ENCODE peak calls at places on chromosomes 7 and 10, in five cellular contexts. One of them, this sample, is unnamed.

GRCh38 chr7:74372511-74373111 is 81.1 kb upstream of the GTF2IRD1 start:
- DNase-seq in BE2C: no peak
- DNase-seq in RWPE2: no peak
- DNase-seq in HL-60: no peak
- DNase-seq in mesothelial cell of epicardium: no peak
- DNase-seq in this sample: peak

GRCh38 chr10:69449841-69450240 is 1.4 kb upstream of the TSPAN15 start:
- DNase-seq in BE2C: peak
- DNase-seq in RWPE2: no peak
- DNase-seq in HL-60: no peak
- DNase-seq in mesothelial cell of epicardium: no peak
- DNase-seq in this sample: peak

GRCh38 chr7:74371381-74372059 is 82.2 kb upstream of the GTF2IRD1 start:
- DNase-seq in BE2C: no peak
- DNase-seq in RWPE2: no peak
- DNase-seq in HL-60: no peak
- DNase-seq in mesothelial cell of epicardium: no peak
- DNase-seq in this sample: no peak

GRCh38 chr7:21945374-21946227 is at the start of gene CDCA7L:
- DNase-seq in BE2C: peak
- DNase-seq in RWPE2: peak
- DNase-seq in HL-60: peak
- DNase-seq in mesothelial cell of epicardium: peak
- DNase-seq in this sample: peak

GRCh38 chr10:57664815-57665214 is 602.9 kb downstream of the IPMK start:
- DNase-seq in BE2C: no peak
- DNase-seq in RWPE2: no peak
- DNase-seq in HL-60: no peak
- DNase-seq in mesothelial cell of epicardium: no peak
- DNase-seq in this sample: no peak

GRCh38 chr7:76220185-76221057 is 18.7 kb downstream of the SRRM3 start:
- DNase-seq in BE2C: peak
- DNase-seq in RWPE2: no peak
- DNase-seq in HL-60: no peak
- DNase-seq in mesothelial cell of epicardium: no peak
- DNase-seq in this sample: peak

GRCh38 chr7:40015790-40016296 is 65.8 kb downstream of the CDK13 start:
- DNase-seq in BE2C: no peak
- DNase-seq in RWPE2: no peak
- DNase-seq in HL-60: peak
- DNase-seq in mesothelial cell of epicardium: no peak
- DNase-seq in this sample: no peak

GRCh38 chr7:75950111-75950681 is 35.2 kb downstream of the POR start:
- DNase-seq in BE2C: no peak
- DNase-seq in RWPE2: no peak
- DNase-seq in HL-60: no peak
- DNase-seq in mesothelial cell of epicardium: no peak
- DNase-seq in this sample: no peak

GRCh38 chr7:47669178-47669878 is 87.4 kb upstream of the TNS3 start:
- DNase-seq in BE2C: no peak
- DNase-seq in RWPE2: no peak
- DNase-seq in HL-60: peak
- DNase-seq in mesothelial cell of epicardium: no peak
- DNase-seq in this sample: no peak

GRCh38 chr10:62687230-62687748 is 117.2 kb upstream of the ADO start:
- DNase-seq in BE2C: no peak
- DNase-seq in RWPE2: no peak
- DNase-seq in HL-60: no peak
- DNase-seq in mesothelial cell of epicardium: no peak
- DNase-seq in this sample: no peak

GRCh38 chr10:131848296-131848695 is 52.5 kb upstream of the PPP2R2D start:
- DNase-seq in BE2C: peak
- DNase-seq in RWPE2: peak
- DNase-seq in HL-60: no peak
- DNase-seq in mesothelial cell of epicardium: no peak
- DNase-seq in this sample: no peak

GRCh38 chr10:103680869-103681236 is 174.5 kb downstream of the SH3PXD2A start:
- DNase-seq in BE2C: no peak
- DNase-seq in RWPE2: no peak
- DNase-seq in HL-60: no peak
- DNase-seq in mesothelial cell of epicardium: no peak
- DNase-seq in this sample: no peak
- TF ChIP-seq CTCF in BE2C: no peak
- TF ChIP-seq CTCF in RWPE2: no peak
- TF ChIP-seq CTCF in HL-60: no peak
- TF ChIP-seq CTCF in mesothelial cell of epicardium: no peak
- TF ChIP-seq CTCF in this sample: no peak

DNA sequence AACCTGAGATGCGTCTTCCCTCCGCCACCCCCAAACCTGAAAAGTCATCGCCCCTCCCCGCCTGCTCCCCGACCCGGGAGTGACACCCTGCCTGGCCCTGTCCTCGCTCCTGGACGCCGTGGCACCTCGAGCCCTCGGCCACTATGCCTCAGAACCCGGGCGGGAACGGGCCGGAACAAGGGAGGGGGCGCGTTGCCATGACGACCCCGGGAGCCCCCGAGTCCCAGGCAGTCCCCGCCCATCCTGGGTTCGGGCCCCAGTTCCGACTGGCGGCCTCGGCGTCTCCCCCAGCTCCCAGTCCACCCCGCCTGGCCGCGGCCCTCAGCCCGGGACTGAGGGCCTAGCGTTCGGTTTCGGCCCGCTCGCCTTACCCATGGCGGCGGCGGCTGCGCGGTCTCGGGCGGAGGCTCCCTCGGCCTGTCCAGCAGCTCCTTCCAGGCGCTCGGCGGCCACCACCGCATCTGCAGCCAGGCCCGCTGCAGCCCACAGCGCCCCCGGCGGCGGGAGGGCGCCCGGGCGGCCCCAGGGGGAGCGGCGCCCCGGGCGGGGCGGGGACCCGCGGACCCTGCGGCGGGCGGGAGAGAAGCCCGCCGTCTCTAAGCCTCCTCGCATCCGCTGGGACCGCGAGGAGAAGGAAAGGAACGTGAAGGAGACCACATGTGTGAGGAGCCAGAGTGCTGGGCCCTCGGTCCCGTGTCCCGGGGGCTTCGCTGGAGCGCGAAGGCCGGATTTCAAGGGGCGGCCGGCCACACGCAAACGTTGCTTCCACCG is at the start of gene RUFY2:
- DNase-seq in BE2C: peak
- DNase-seq in RWPE2: peak
- DNase-seq in HL-60: peak
- DNase-seq in mesothelial cell of epicardium: peak
- DNase-seq in this sample: peak
- TF ChIP-seq CTCF in BE2C: peak
- TF ChIP-seq CTCF in RWPE2: peak
- TF ChIP-seq CTCF in HL-60: peak
- TF ChIP-seq CTCF in mesothelial cell of epicardium: peak
- TF ChIP-seq CTCF in this sample: peak

GRCh38 chr10:92640110-92640509 is 47.2 kb downstream of the KIF11 start:
- DNase-seq in BE2C: no peak
- DNase-seq in RWPE2: no peak
- DNase-seq in HL-60: no peak
- DNase-seq in mesothelial cell of epicardium: no peak
- DNase-seq in this sample: no peak
- TF ChIP-seq CTCF in BE2C: no peak
- TF ChIP-seq CTCF in RWPE2: no peak
- TF ChIP-seq CTCF in HL-60: no peak
- TF ChIP-seq CTCF in mesothelial cell of epicardium: no peak
- TF ChIP-seq CTCF in this sample: no peak

GRCh38 chr10:126302195-126302594 is 86.1 kb downstream of the ADAM12 start:
- DNase-seq in BE2C: no peak
- DNase-seq in RWPE2: no peak
- DNase-seq in HL-60: no peak
- DNase-seq in mesothelial cell of epicardium: no peak
- DNase-seq in this sample: no peak

DNA sequence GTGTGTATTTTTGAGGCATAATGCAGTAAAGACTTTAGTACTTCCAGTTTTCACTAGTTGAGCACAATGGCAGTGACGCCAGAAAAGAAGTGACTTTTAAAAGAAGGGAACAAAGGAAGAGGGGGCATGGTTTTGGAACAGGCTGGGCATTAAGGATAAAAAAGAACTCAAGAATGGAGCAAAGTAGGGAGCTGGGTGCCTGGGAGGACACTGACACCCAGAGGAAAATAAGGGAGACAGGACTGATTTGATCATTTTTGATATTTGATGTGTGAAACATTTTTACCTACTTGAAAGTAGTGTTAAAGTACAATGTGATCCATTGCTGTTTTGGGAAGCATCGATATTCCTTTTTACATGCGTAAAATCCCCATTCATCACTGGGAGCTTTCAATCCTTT is 85.4 kb downstream of the ADAM12 start:
- DNase-seq in BE2C: no peak
- DNase-seq in RWPE2: no peak
- DNase-seq in HL-60: no peak
- DNase-seq in mesothelial cell of epicardium: no peak
- DNase-seq in this sample: no peak
- TF ChIP-seq CTCF in BE2C: no peak
- TF ChIP-seq CTCF in RWPE2: peak
- TF ChIP-seq CTCF in HL-60: no peak
- TF ChIP-seq CTCF in mesothelial cell of epicardium: no peak
- TF ChIP-seq CTCF in this sample: no peak

GRCh38 chr7:101899616-101900015 is 82.2 kb downstream of the CUX1 start:
- DNase-seq in BE2C: no peak
- DNase-seq in RWPE2: no peak
- DNase-seq in HL-60: no peak
- DNase-seq in mesothelial cell of epicardium: no peak
- DNase-seq in this sample: no peak

GRCh38 chr7:101898019-101898575 is 80.7 kb downstream of the CUX1 start:
- DNase-seq in BE2C: no peak
- DNase-seq in RWPE2: no peak
- DNase-seq in HL-60: no peak
- DNase-seq in mesothelial cell of epicardium: no peak
- DNase-seq in this sample: no peak

GRCh38 chr7:101902680-101903504 is 85.5 kb downstream of the CUX1 start:
- DNase-seq in BE2C: no peak
- DNase-seq in RWPE2: no peak
- DNase-seq in HL-60: no peak
- DNase-seq in mesothelial cell of epicardium: no peak
- DNase-seq in this sample: no peak

GRCh38 chr7:101901661-101902491 is 84.5 kb downstream of the CUX1 start:
- DNase-seq in BE2C: no peak
- DNase-seq in RWPE2: no peak
- DNase-seq in HL-60: no peak
- DNase-seq in mesothelial cell of epicardium: no peak
- DNase-seq in this sample: no peak

GRCh38 chr7:101900103-101900502 is 82.7 kb downstream of the CUX1 start:
- DNase-seq in BE2C: no peak
- DNase-seq in RWPE2: no peak
- DNase-seq in HL-60: no peak
- DNase-seq in mesothelial cell of epicardium: no peak
- DNase-seq in this sample: no peak
- TF ChIP-seq CTCF in BE2C: no peak
- TF ChIP-seq CTCF in RWPE2: no peak
- TF ChIP-seq CTCF in HL-60: no peak
- TF ChIP-seq CTCF in mesothelial cell of epicardium: no peak
- TF ChIP-seq CTCF in this sample: no peak

DNA sequence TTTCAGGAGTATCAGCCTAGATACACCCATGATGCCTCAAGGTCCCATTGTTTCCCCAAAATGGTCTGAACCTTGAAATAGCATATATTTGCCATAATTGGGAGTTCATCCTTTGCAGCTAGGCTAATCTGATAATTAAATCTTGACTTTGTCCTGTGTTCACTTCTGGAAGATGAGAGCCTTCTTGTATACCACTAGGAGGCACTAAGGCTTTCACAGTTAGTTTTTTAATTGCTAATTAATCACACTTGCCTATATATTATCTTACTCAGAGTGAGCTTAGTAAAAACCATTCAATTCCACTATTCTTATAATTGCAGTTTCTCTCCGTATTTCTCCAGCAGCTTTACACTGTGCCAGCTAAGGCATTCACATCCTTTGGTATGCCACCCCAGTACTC is 48.7 kb upstream of the MAGI2 start:
- DNase-seq in BE2C: no peak
- DNase-seq in RWPE2: no peak
- DNase-seq in HL-60: no peak
- DNase-seq in mesothelial cell of epicardium: no peak
- DNase-seq in this sample: no peak
- TF ChIP-seq CTCF in BE2C: peak
- TF ChIP-seq CTCF in RWPE2: no peak
- TF ChIP-seq CTCF in HL-60: no peak
- TF ChIP-seq CTCF in mesothelial cell of epicardium: no peak
- TF ChIP-seq CTCF in this sample: no peak

GRCh38 chr10:76403876-76404275 is 972.5 kb downstream of the LRMDA start:
- DNase-seq in BE2C: no peak
- DNase-seq in RWPE2: no peak
- DNase-seq in HL-60: peak
- DNase-seq in mesothelial cell of epicardium: no peak
- DNase-seq in this sample: no peak
- TF ChIP-seq CTCF in BE2C: no peak
- TF ChIP-seq CTCF in RWPE2: no peak
- TF ChIP-seq CTCF in HL-60: no peak
- TF ChIP-seq CTCF in mesothelial cell of epicardium: no peak
- TF ChIP-seq CTCF in this sample: no peak

GRCh38 chr7:146176790-146177189 is 60.2 kb downstream of the CNTNAP2 start:
- DNase-seq in BE2C: no peak
- DNase-seq in RWPE2: no peak
- DNase-seq in HL-60: no peak
- DNase-seq in mesothelial cell of epicardium: no peak
- DNase-seq in this sample: no peak

GRCh38 chr7:146172112-146172511 is 55.5 kb downstream of the CNTNAP2 start:
- DNase-seq in BE2C: no peak
- DNase-seq in RWPE2: no peak
- DNase-seq in HL-60: no peak
- DNase-seq in mesothelial cell of epicardium: no peak
- DNase-seq in this sample: no peak

DNA sequence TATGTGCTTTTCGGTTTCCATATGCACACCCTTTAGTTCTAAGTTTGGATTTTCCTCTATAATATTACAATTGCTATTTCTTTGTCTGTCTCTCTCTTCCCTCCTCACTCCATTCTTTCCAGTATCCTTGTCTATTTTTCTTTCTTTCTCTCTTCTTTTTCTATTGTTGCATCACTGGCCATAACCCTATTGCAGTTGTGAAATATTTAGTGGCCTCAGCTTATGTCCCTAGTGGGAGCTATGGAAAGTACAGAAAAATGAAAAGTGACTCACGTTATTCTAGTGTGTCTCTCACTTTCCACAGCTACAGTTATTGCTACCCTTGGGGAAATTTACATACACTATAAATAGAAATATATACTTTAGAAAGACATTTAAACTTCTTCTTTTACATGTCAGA is 59.1 kb downstream of the CNTNAP2 start:
- DNase-seq in BE2C: no peak
- DNase-seq in RWPE2: no peak
- DNase-seq in HL-60: peak
- DNase-seq in mesothelial cell of epicardium: no peak
- DNase-seq in this sample: no peak
- TF ChIP-seq CTCF in BE2C: no peak
- TF ChIP-seq CTCF in RWPE2: no peak
- TF ChIP-seq CTCF in HL-60: no peak
- TF ChIP-seq CTCF in mesothelial cell of epicardium: no peak
- TF ChIP-seq CTCF in this sample: peak